ENCODE peak calls at places on chromosomes 4 and X, in nine cellular contexts. R is activated CD4-positive, alpha-beta T cell treated with anti-CD3 and anti-CD28 coated beads, Interleukin-2, amount 10 ng/mL, durations not matched to agents 7 days and 5 days; W is fibroblast of pulmonary artery; Q is CD4-positive, alpha-beta memory T cell; C is A172; D is hippocampal formation; B is NCI-H1092 treated with DMSO at 0.1 percent for 48 hours; I is HS-5; N is GM04504. T is an unnamed sample.

GRCh38 chrX:152025656-152026440 is 51.4 kb upstream of the GABRE start:
- DNase-seq in R (no peak), W (no peak), Q (no peak), C (no peak), D (no peak), B (no peak), I (no peak), N (no peak), T (no peak)

GRCh38 chrX:48919947-48920712 is 1.3 kb upstream of the PIM2 start:
- DNase-seq in R (peak; percentile 48), W (no peak), Q (peak; percentile 51), C (no peak), D (no peak), B (no peak), I (no peak), N (no peak), T (no peak)

GRCh38 chr4:7658297-7659204 is 223.8 kb upstream of the PSAPL1 start:
- DNase-seq in R (no peak), W (no peak), Q (no peak), C (peak; percentile 54), D (no peak), B (peak; percentile 50), I (no peak), N (no peak), T (no peak)

GRCh38 chr4:141410839-141411238 is 190.1 kb downstream of the ZNF330 start:
- DNase-seq in R (no peak), W (no peak), Q (no peak), C (peak; percentile 59), D (no peak), B (no peak), I (peak; percentile 69), N (no peak), T (no peak)

GRCh38 chr4:101345271-101345595 is 2.1 kb downstream of the PPP3CA start:
- DNase-seq in R (no peak), W (no peak), Q (no peak), C (no peak), D (peak; percentile 64), B (no peak), I (no peak), N (no peak), T (peak; percentile 40)

GRCh38 chr4:152266831-152267480 is 268.9 kb downstream of the FBXW7 start:
- DNase-seq in R (no peak), W (no peak), Q (no peak), C (no peak), D (no peak), B (no peak), I (no peak), N (no peak), T (no peak)

GRCh38 chrX:107826286-107827136 is 845 bp downstream of the MID2 start:
- DNase-seq in R (no peak), W (peak; percentile 66), Q (no peak), C (no peak), D (peak; percentile 27), B (peak; percentile 42), I (no peak), N (peak; percentile 19), T (peak; percentile 62)

GRCh38 chrX:118974908-118975671 is 672 bp downstream of the LONRF3 start:
- DNase-seq in R (peak; percentile 38), W (peak; percentile 13), Q (peak; percentile 54), C (peak; percentile 0), D (no peak), B (peak; percentile 26), I (no peak), N (no peak), T (peak; percentile 26)

GRCh38 chr4:55765070-55765469 is 54.5 kb upstream of the EXOC1L start:
- DNase-seq in R (no peak), W (no peak), Q (no peak), C (no peak), D (no peak), B (peak; percentile 64), I (no peak), N (no peak), T (no peak)

GRCh38 chr4:68079918-68080317 is 49.8 kb downstream of the TMPRSS11F start:
- DNase-seq in R (no peak), W (no peak), Q (no peak), C (no peak), D (no peak), B (no peak), I (no peak), N (no peak), T (no peak)

GRCh38 chr4:124903995-124904722 is 191.6 kb upstream of the ANKRD50 start:
- DNase-seq in R (no peak), W (peak; percentile 67), Q (no peak), C (peak; percentile 55), D (no peak), B (peak; percentile 92), I (no peak), N (peak; percentile 31), T (no peak)

GRCh38 chr4:5199912-5200311 is 148.6 kb downstream of the STK32B start:
- DNase-seq in R (no peak), W (no peak), Q (no peak), C (no peak), D (no peak), B (no peak), I (no peak), N (no peak), T (no peak)

GRCh38 chr4:48268956-48269860 is at the start of gene TEC:
- DNase-seq in R (peak; percentile 26), W (no peak), Q (peak; percentile 52), C (no peak), D (no peak), B (no peak), I (peak; percentile 31), N (no peak), T (no peak)

GRCh38 chr4:105191621-105192210 is 45.0 kb downstream of the TET2 start:
- DNase-seq in R (no peak), W (peak; percentile 53), Q (no peak), C (no peak), D (no peak), B (no peak), I (no peak), N (no peak), T (peak; percentile 21)

GRCh38 chr4:40020221-40020620 is 36.4 kb upstream of the N4BP2 start:
- DNase-seq in R (no peak), W (no peak), Q (no peak), C (no peak), D (no peak), B (no peak), I (no peak), N (no peak), T (no peak)

GRCh38 chrX:152897216-152898144 is at the start of gene ZNF185:
- DNase-seq in R (no peak), W (peak; percentile 22), Q (no peak), C (no peak), D (no peak), B (no peak), I (no peak), N (no peak), T (no peak)

GRCh38 chrX:140723251-140723650 is 13.7 kb downstream of the LINC00632 start:
- DNase-seq in R (no peak), W (peak; percentile 23), Q (no peak), C (no peak), D (no peak), B (no peak), I (no peak), N (no peak), T (no peak)

GRCh38 chr4:20418865-20419451 is 167.3 kb downstream of the SLIT2 start:
- DNase-seq in R (peak; percentile 33), W (peak; percentile 88), Q (peak; percentile 36), C (peak; percentile 54), D (no peak), B (peak; percentile 32), I (peak; percentile 43), N (peak; percentile 47), T (no peak)

GRCh38 chrX:24169211-24169610 is 19.7 kb downstream of the ZFX start:
- DNase-seq in R (no peak), W (no peak), Q (no peak), C (no peak), D (no peak), B (no peak), I (no peak), N (no peak), T (no peak)

GRCh38 chr4:10893417-10893816 is 208.8 kb upstream of the CLNK start:
- DNase-seq in R (no peak), W (no peak), Q (no peak), C (no peak), D (no peak), B (peak; percentile 10), I (no peak), N (no peak), T (no peak)

GRCh38 chr4:151184523-151185458 is 85.4 kb downstream of the RPS3A start:
- DNase-seq in R (no peak), W (peak; percentile 72), Q (no peak), C (no peak), D (no peak), B (peak; percentile 67), I (no peak), N (no peak), T (no peak)

GRCh38 chrX:103248553-103248952 is 6.4 kb downstream of the TCEAL8 start:
- DNase-seq in R (peak; percentile 17), W (peak; percentile 42), Q (peak; percentile 10), C (no peak), D (no peak), B (peak; percentile 9), I (no peak), N (no peak), T (no peak)

GRCh38 chr4:188262464-188262863 is 123.2 kb downstream of the TRIML1 start:
- DNase-seq in R (no peak), W (peak; percentile 1), Q (no peak), C (peak; percentile 69), D (no peak), B (no peak), I (no peak), N (no peak), T (no peak)

GRCh38 chrX:139332441-139332840 is 198.1 kb upstream of the F9 start:
- DNase-seq in R (no peak), W (no peak), Q (no peak), C (no peak), D (no peak), B (no peak), I (no peak), N (no peak), T (no peak)

GRCh38 chrX:19543951-19544359 is 28.6 kb upstream of the MAP3K15 start:
- DNase-seq in R (no peak), W (no peak), Q (no peak), C (no peak), D (no peak), B (no peak), I (no peak), N (no peak), T (no peak)

T was measured in head of caudate nucleus.